ENCODE peak calls at places on chromosomes 16 and 17, in nine cellular contexts. I is endothelial cell; C is central memory CD4-positive, alpha-beta T cell; A is heart right ventricle; D is stimulated activated CD8-positive, alpha-beta memory T cell treated with anti-CD3 and anti-CD28 coated beads, Interleukin-2, amount 100 ng/mL, for 1 hour; L is T-helper 2 cell; H is AG04450; S is ELR; Z is M059J. R is an unnamed sample.

GRCh38 chr16:83615553-83615952 is 192.2 kb upstream of the HSBP1 start:
- DNase-seq in I (no peak), C (no peak), A (no peak), D (no peak), L (no peak), H (no peak), S (peak; percentile 41), Z (peak; percentile 55), R (peak; percentile 11)

GRCh38 chr17:66746736-66747135 is 88.2 kb upstream of the CACNG5 start:
- DNase-seq in I (no peak), C (no peak), A (no peak), D (no peak), L (no peak), H (no peak), S (no peak), Z (no peak), R (no peak)

GRCh38 chr17:22266231-22266630 is 573.9 kb downstream of the KCNJ18 start:
- DNase-seq in I (no peak), C (no peak), A (no peak), D (no peak), L (no peak), H (no peak), S (no peak), Z (peak; percentile 1), R (no peak)

GRCh38 chr17:79301469-79301868 is 226.8 kb downstream of the ENGASE start:
- DNase-seq in I (no peak), C (no peak), A (no peak), D (no peak), L (no peak), H (no peak), S (no peak), Z (no peak), R (no peak)

GRCh38 chr17:50658602-50659001 is 23.9 kb downstream of the ABCC3 start:
- DNase-seq in I (no peak), C (no peak), A (no peak), D (no peak), L (no peak), H (no peak), S (no peak), Z (no peak), R (no peak)

GRCh38 chr17:39224778-39225307 is 902 bp downstream of the STAC2 start:
- DNase-seq in I (no peak), C (no peak), A (no peak), D (no peak), L (no peak), H (no peak), S (no peak), Z (no peak), R (no peak)

GRCh38 chr17:62111562-62112180 is 46.6 kb upstream of the MED13 start:
- DNase-seq in I (no peak), C (no peak), A (no peak), D (no peak), L (no peak), H (no peak), S (peak; percentile 15), Z (no peak), R (no peak)

GRCh38 chr17:62717589-62718342 is 90.3 kb downstream of the MRC2 start:
- DNase-seq in I (no peak), C (no peak), A (no peak), D (no peak), L (no peak), H (no peak), S (no peak), Z (no peak), R (no peak)

GRCh38 chr17:7380855-7381683 is at the start of gene TNK1:
- DNase-seq in I (no peak), C (no peak), A (peak; percentile 57), D (no peak), L (no peak), H (no peak), S (peak; percentile 20), Z (no peak), R (no peak)

GRCh38 chr17:3896108-3897099 is 3.6 kb upstream of the CAMKK1 start:
- DNase-seq in I (no peak), C (no peak), A (no peak), D (no peak), L (no peak), H (no peak), S (no peak), Z (no peak), R (no peak)

GRCh38 chr17:52148969-52149351 is 9.6 kb downstream of the CA10 start:
- DNase-seq in I (no peak), C (no peak), A (no peak), D (no peak), L (no peak), H (no peak), S (peak; percentile 83), Z (peak; percentile 69), R (no peak)

GRCh38 chr17:57266842-57267241 is 10.5 kb downstream of the MSI2 start:
- DNase-seq in I (no peak), C (no peak), A (no peak), D (no peak), L (no peak), H (no peak), S (no peak), Z (no peak), R (no peak)

GRCh38 chr17:82655038-82655479 is 6.8 kb upstream of the WDR45B start:
- DNase-seq in I (no peak), C (no peak), A (no peak), D (no peak), L (no peak), H (no peak), S (peak; percentile 27), Z (no peak), R (no peak)

GRCh38 chr16:73048292-73049050 is 543 bp upstream of the ZFHX3 start:
- DNase-seq in I (no peak), C (no peak), A (peak; percentile 78), D (no peak), L (no peak), H (no peak), S (peak; percentile 54), Z (peak; percentile 65), R (no peak)

GRCh38 chr17:72056155-72056554 is 64.7 kb upstream of the SOX9 start:
- DNase-seq in I (no peak), C (no peak), A (no peak), D (no peak), L (no peak), H (no peak), S (no peak), Z (no peak), R (no peak)